ENCODE peak calls at places on chromosomes 6 and 20, in eight cellular contexts. R, K, E, N, Q, P, H and I are unnamed samples.

GRCh38 chr20:20895537-20895936 is 183.1 kb upstream of the RALGAPA2 start:
- DNase-seq in R (no peak), K (no peak), E (no peak), N (no peak), Q (no peak), P (no peak), H (no peak), I (no peak)

GRCh38 chr20:56429496-56429895 is 17.4 kb downstream of the CASS4 start:
- DNase-seq in R (no peak), K (no peak), E (no peak), N (no peak), Q (no peak), P (no peak), H (peak), I (no peak)

GRCh38 chr6:84417261-84417660 is 189.8 kb upstream of the CEP162 start:
- DNase-seq in R (peak), K (no peak), E (no peak), N (no peak), Q (no peak), P (no peak), H (peak), I (no peak)

GRCh38 chr6:83429857-83430605 is 820 bp downstream of the ME1 start:
- DNase-seq in R (peak), K (peak), E (peak), N (peak), Q (peak), P (peak), H (peak), I (no peak)

GRCh38 chr20:64241061-64241460 is 14.5 kb upstream of the PCMTD2 start:
- DNase-seq in R (no peak), K (no peak), E (no peak), N (no peak), Q (no peak), P (no peak), H (no peak), I (no peak)

GRCh38 chr6:47598367-47598766 is 100.0 kb upstream of the ADGRF4 start:
- DNase-seq in R (no peak), K (no peak), E (no peak), N (no peak), Q (no peak), P (no peak), H (no peak), I (no peak)

GRCh38 chr20:10675456-10675848 is 1.7 kb upstream of the JAG1 start:
- DNase-seq in R (no peak), K (no peak), E (no peak), N (no peak), Q (no peak), P (no peak), H (no peak), I (no peak)

GRCh38 chr6:14441371-14441781 is 323.8 kb downstream of the CD83 start:
- DNase-seq in R (no peak), K (no peak), E (peak), N (no peak), Q (no peak), P (no peak), H (peak), I (no peak)

GRCh38 chr6:131832363-131832762 is 24.5 kb downstream of the ENPP1 start:
- DNase-seq in R (no peak), K (no peak), E (no peak), N (no peak), Q (no peak), P (no peak), H (no peak), I (no peak)

GRCh38 chr6:73515204-73516101 is 5.4 kb downstream of the EEF1A1 start:
- DNase-seq in R (peak), K (peak), E (peak), N (no peak), Q (peak), P (peak), H (peak), I (peak)

GRCh38 chr6:13296536-13296997 is 31.8 kb downstream of the TBC1D7 start:
- DNase-seq in R (no peak), K (no peak), E (peak), N (no peak), Q (no peak), P (peak), H (no peak), I (peak)

GRCh38 chr20:17646901-17647301 is 35.1 kb downstream of the RRBP1 start:
- DNase-seq in R (no peak), K (no peak), E (peak), N (no peak), Q (no peak), P (no peak), H (no peak), I (peak)

GRCh38 chr6:160028487-160029275 is 59.8 kb downstream of the IGF2R start:
- DNase-seq in R (no peak), K (no peak), E (no peak), N (no peak), Q (no peak), P (no peak), H (no peak), I (peak)

GRCh38 chr6:32876603-32877002 is 22.6 kb downstream of the PSMB9 start:
- DNase-seq in R (no peak), K (no peak), E (no peak), N (no peak), Q (no peak), P (no peak), H (no peak), I (no peak)

DNA sequence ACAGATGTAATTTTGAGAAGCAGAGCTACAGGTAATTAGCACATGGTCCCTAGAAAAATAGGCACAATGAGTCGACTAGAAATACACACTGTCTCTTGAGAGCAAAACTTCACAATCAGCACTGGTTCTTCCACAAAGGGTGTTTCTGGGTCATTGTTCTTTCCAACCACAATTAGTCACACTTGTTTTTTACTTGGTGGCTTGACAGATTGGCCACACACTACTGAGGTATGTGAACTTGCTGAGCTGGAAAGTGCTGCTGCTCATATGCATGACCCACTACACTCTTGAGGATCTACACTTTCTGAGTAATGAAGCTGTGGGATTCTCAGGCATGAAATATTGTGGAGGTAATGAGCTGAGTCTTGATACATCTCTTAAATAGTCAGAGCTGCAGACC is 347.7 kb downstream of the BCKDHB start:
- DNase-seq in R (peak), K (no peak), E (no peak), N (peak), Q (no peak), P (no peak), H (peak), I (no peak)
- TF ChIP-seq EZH2phosphoT487 in R (no peak), K (no peak), E (no peak), N (no peak), Q (no peak), P (no peak), H (peak), I (no peak)

GRCh38 chr6:25415701-25416100 is 136.5 kb downstream of the CARMIL1 start:
- DNase-seq in R (no peak), K (no peak), E (no peak), N (no peak), Q (no peak), P (peak), H (no peak), I (no peak)

GRCh38 chr6:25414168-25414567 is 135.0 kb downstream of the CARMIL1 start:
- DNase-seq in R (peak), K (no peak), E (no peak), N (no peak), Q (no peak), P (no peak), H (no peak), I (no peak)

GRCh38 chr6:25415274-25415673 is 136.1 kb downstream of the CARMIL1 start:
- DNase-seq in R (no peak), K (no peak), E (no peak), N (no peak), Q (no peak), P (no peak), H (no peak), I (no peak)

GRCh38 chr6:25413506-25413905 is 134.3 kb downstream of the CARMIL1 start:
- DNase-seq in R (no peak), K (no peak), E (no peak), N (no peak), Q (no peak), P (peak), H (no peak), I (peak)

DNA sequence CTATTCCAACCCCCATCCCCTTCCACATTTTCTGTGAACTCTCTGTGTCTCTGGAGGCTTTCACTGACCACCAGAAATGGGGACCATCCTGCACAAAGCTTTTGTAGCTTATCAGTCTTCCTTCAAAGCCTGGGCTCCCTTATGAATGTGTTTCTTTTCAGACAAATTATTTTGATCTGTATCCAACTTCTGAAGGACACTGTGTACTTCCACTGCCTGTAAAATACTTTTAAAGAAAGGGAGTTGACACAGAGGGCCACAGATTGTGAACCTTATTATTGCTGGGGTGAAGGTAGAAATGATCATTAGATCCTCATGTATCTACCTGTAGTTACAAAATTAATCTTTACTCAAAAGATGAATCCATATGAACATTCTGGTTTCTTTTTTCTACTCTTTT is 135.6 kb downstream of the CARMIL1 start:
- DNase-seq in R (no peak), K (no peak), E (no peak), N (no peak), Q (no peak), P (no peak), H (no peak), I (no peak)
- H3K27ac ChIP-seq in R (no peak), K (no peak), E (no peak), N (no peak), Q (no peak), P (peak), H (no peak), I (no peak)

GRCh38 chr6:31700716-31701401 is 2.3 kb downstream of the ABHD16A start:
- DNase-seq in R (no peak), K (no peak), E (no peak), N (no peak), Q (no peak), P (no peak), H (no peak), I (no peak)

GRCh38 chr6:31702421-31702818 is 704 bp downstream of the ABHD16A start:
- DNase-seq in R (peak), K (no peak), E (no peak), N (no peak), Q (no peak), P (no peak), H (no peak), I (no peak)

GRCh38 chr6:31702819-31703716 is at the start of gene ABHD16A:
- DNase-seq in R (peak), K (peak), E (peak), N (peak), Q (peak), P (peak), H (peak), I (peak)

GRCh38 chr6:31697555-31697954 is 5.6 kb downstream of the ABHD16A start:
- DNase-seq in R (no peak), K (no peak), E (no peak), N (no peak), Q (no peak), P (no peak), H (no peak), I (no peak)

DNA sequence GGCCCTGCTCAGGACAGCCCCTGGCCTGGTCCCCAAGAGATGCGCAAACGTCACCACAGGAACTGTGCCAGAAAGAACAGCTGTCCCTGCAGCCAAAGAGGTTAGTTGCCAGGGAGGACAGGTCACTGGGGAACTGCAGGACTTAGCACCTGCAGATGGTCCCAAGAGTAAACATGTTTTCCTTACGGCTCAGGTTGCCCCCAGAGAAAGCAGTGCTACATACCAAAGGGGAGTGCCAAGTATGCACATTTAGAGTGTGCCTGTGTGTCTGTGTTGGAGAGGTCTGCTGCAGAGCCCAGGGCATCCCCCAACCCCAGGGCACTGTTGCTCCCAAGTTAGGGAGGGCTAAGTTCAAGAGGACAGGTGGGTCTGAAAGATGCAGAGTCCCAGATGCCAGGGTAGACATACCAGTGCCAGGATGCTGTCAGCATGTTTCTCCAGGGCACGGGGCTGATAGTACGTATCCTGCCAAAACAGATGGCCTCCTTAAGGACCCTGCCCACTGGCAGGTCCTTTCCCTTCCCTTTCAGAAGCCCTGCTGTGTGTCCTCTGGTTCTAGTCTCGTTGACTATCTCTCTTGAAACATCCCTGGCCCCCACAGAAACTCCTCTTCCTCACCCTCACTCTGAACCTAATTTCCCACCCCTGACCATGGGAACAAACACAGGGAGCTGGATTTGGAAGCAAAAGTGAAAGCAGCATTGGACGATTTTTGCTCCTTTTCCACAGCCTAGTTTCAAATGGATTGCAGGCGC is 1.3 kb downstream of the ABHD16A start:
- DNase-seq in R (no peak), K (no peak), E (no peak), N (no peak), Q (peak), P (no peak), H (peak), I (no peak)
- TF ChIP-seq EZH2phosphoT487 in R (no peak), K (no peak), E (no peak), N (no peak), Q (no peak), P (no peak), H (no peak), I (no peak)

GRCh38 chr20:50376888-50377459 is 133.2 kb upstream of the PTPN1 start:
- DNase-seq in R (peak), K (no peak), E (no peak), N (no peak), Q (peak), P (no peak), H (no peak), I (no peak)
- H3K27ac ChIP-seq in R (peak), K (no peak), E (no peak), N (peak), Q (no peak), P (no peak), H (no peak), I (no peak)

GRCh38 chr6:134541001-134541400 is 223.1 kb upstream of the SGK1 start:
- DNase-seq in R (no peak), K (no peak), E (no peak), N (no peak), Q (no peak), P (no peak), H (no peak), I (no peak)

GRCh38 chr6:134537146-134537555 is 219.2 kb upstream of the SGK1 start:
- DNase-seq in R (peak), K (no peak), E (no peak), N (peak), Q (no peak), P (no peak), H (peak), I (no peak)

GRCh38 chr6:134535831-134536230 is 217.9 kb upstream of the SGK1 start:
- DNase-seq in R (peak), K (no peak), E (no peak), N (no peak), Q (no peak), P (no peak), H (no peak), I (no peak)

GRCh38 chr6:134543128-134543527 is 225.2 kb upstream of the SGK1 start:
- DNase-seq in R (no peak), K (no peak), E (no peak), N (no peak), Q (no peak), P (no peak), H (no peak), I (no peak)

GRCh38 chr6:134539865-134540323 is 222.0 kb upstream of the SGK1 start:
- DNase-seq in R (no peak), K (no peak), E (no peak), N (no peak), Q (no peak), P (peak), H (no peak), I (no peak)
- TF ChIP-seq EZH2phosphoT487 in R (no peak), K (no peak), E (no peak), N (no peak), Q (no peak), P (no peak), H (no peak), I (no peak)

DNA sequence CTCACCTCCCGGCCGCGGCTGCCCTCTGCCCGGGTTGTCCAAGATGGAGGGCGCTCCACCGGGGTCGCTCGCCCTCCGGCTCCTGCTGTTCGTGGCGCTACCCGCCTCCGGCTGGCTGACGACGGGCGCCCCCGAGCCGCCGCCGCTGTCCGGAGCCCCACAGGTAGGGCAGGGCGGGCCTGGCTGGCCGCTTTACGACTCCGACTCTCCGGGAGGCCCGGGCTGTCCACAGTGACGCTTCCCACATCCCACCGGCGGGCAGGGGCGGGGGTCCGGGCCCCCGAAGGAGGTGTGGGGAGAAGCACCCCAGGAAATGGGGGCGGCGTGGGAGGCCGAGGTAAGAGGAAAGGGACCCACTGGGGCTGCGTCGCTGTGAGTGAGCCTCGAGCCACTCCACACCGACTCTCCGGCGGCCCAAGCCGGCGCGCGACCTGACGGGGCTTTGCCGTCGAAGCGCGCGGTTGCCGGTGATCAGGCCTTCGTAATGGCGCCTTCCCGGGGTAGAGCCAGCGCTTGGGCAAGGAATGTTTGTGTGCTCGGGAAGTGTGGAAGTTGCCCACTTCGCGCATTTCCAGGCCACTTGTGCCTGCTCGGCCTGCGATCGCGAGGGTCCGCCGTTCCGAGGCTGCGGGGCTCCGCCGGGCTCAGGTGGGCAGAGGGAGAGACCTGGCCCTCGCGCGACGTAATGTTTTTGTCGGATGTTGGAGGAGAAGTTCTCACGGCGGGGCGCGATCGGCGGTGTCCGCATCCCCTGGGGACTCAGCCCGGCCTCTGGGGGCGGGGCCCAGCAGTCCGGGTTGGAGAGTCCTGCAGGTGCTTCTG is at the start of gene GINM1:
- DNase-seq in R (peak), K (peak), E (peak), N (no peak), Q (peak), P (peak), H (peak), I (peak)
- H3K27ac ChIP-seq in R (peak), K (peak), E (peak), N (peak), Q (peak), P (peak), H (peak), I (peak)